ENCODE peak calls at places on chromosomes 11 and 22, in seven cellular contexts. Q is pancreas; P is right atrium auricular region; U is CD4-positive, CD25-positive, alpha-beta regulatory T cell; N is ovary; C is suprapubic skin; F is ascending aorta. G is an unnamed sample. For H3K36me3, the result is how much of the 10 kb centered on the place peaks cover.

GRCh38 chr11:122593473-122594420 is 61.8 kb upstream of the UBASH3B start:
- DNase-seq in Q (no peak), P (no peak), F (no peak), U (no peak), N (no peak), C (no peak), G (no peak)

GRCh38 chr22:34943830-34944229 is 122.1 kb upstream of the ISX start:
- DNase-seq in C (no peak), U (no peak), F (no peak), P (no peak), N (no peak), Q (no peak), G (no peak)

GRCh38 chr11:17405232-17406005 is 17.0 kb upstream of the KCNJ11 start:
- DNase-seq in C (no peak), Q (peak), N (no peak), U (no peak), P (peak), F (peak), G (no peak)

GRCh38 chr11:134331565-134332188 is at the start of gene GLB1L2:
- DNase-seq in C (no peak), F (peak), Q (peak), U (peak), P (no peak), N (peak), G (peak)

GRCh38 chr11:1041936-1042608 is 5.6 kb upstream of the MUC6 start:
- DNase-seq in F (no peak), Q (peak), N (no peak), U (no peak), C (no peak), P (no peak), G (no peak)

GRCh38 chr22:26558246-26558895 is 31.6 kb downstream of the TPST2 start:
- DNase-seq in N (no peak), Q (peak), C (no peak), P (no peak), U (no peak), F (no peak), G (no peak)

GRCh38 chr11:82874646-82875523 is 25.3 kb downstream of the PRCP start:
- DNase-seq in C (no peak), F (no peak), Q (no peak), U (no peak), N (no peak), P (no peak), G (no peak)

GRCh38 chr11:28517621-28518020 is 409.4 kb downstream of the METTL15 start:
- DNase-seq in P (no peak), N (no peak), U (no peak), C (no peak), F (no peak), Q (no peak), G (no peak)

GRCh38 chr11:403761-404431 is 9.9 kb downstream of the PKP3 start:
- DNase-seq in C (no peak), P (no peak), F (no peak), N (no peak), Q (no peak), U (no peak), G (no peak)

GRCh38 chr11:75384438-75385080 is 14.8 kb upstream of the RPS3 start:
- DNase-seq in C (no peak), U (peak), Q (peak), F (peak), P (peak), N (peak), G (peak)

GRCh38 chr11:69539416-69540117 is 58.1 kb downstream of the LINC01488 start:
- DNase-seq in N (no peak), F (peak), P (no peak), U (no peak), C (no peak), Q (peak), G (no peak)

GRCh38 chr11:34302046-34302921 is 55.5 kb downstream of the ABTB2 start:
- DNase-seq in F (no peak), C (no peak), Q (no peak), P (no peak), N (no peak), U (no peak), G (no peak)

GRCh38 chr11:34165786-34166557 is 60.5 kb downstream of the NAT10 start:
- DNase-seq in F (no peak), N (no peak), C (no peak), P (no peak), U (no peak), Q (no peak), G (no peak)

GRCh38 chr22:32830473-32830872 is 29.0 kb downstream of the TIMP3 start:
- DNase-seq in P (peak), Q (no peak), C (no peak), N (no peak), F (no peak), U (no peak), G (no peak)

GRCh38 chr22:37165940-37166674 is 16.4 kb upstream of the IL2RB start:
- DNase-seq in F (no peak), N (no peak), C (no peak), P (no peak), U (no peak), Q (no peak), G (no peak)

GRCh38 chr11:113193894-113194293 is 120.5 kb upstream of the TTC12 start:
- DNase-seq in Q (no peak), N (peak), C (no peak), P (peak), F (no peak), U (no peak), G (no peak)

GRCh38 chr11:28464252-28464867 is 356.2 kb downstream of the METTL15 start:
- DNase-seq in U (no peak), P (no peak), C (no peak), N (no peak), F (no peak), Q (no peak), G (no peak)

GRCh38 chr11:67396587-67397398 is 4.9 kb downstream of the PPP1CA start:
- DNase-seq in C (no peak), F (no peak), U (no peak), P (no peak), Q (no peak), N (no peak), G (no peak)

GRCh38 chr11:61609970-61610347 is 29.1 kb upstream of the SYT7 start:
- DNase-seq in Q (no peak), C (no peak), U (no peak), F (no peak), P (no peak), N (no peak), G (peak)

GRCh38 chr11:34243620-34244493 is 114.0 kb downstream of the ABTB2 start:
- DNase-seq in U (no peak), P (no peak), F (peak), Q (peak), C (no peak), N (no peak), G (peak)

GRCh38 chr11:108734956-108735559 is 70.2 kb downstream of the DDX10 start:
- DNase-seq in F (no peak), U (peak), Q (no peak), N (no peak), P (no peak), C (no peak), G (no peak)

GRCh38 chr11:13462928-13463778 is at the start of gene BTBD10:
- DNase-seq in P (peak), U (peak), F (peak), Q (peak), N (peak), C (peak), G (peak)

GRCh38 chr11:116837231-116838091 is at the start of gene APOA1:
- DNase-seq in N (peak), U (no peak), Q (no peak), C (no peak), F (no peak), P (no peak), G (no peak)

GRCh38 chr11:112294688-112295340 is 34.2 kb upstream of the PLET1 start:
- DNase-seq in U (no peak), N (no peak), Q (no peak), F (no peak), P (no peak), C (no peak), G (no peak)

GRCh38 chr22:50683994-50684371 is 11.4 kb downstream of the SHANK3 start:
- DNase-seq in P (no peak), Q (no peak), C (no peak), U (no peak), F (peak), N (no peak), G (no peak)
- H3K27ac ChIP-seq in P (no peak), Q (no peak), C (no peak), U (no peak), F (no peak), N (no peak), G (no peak)

DNA sequence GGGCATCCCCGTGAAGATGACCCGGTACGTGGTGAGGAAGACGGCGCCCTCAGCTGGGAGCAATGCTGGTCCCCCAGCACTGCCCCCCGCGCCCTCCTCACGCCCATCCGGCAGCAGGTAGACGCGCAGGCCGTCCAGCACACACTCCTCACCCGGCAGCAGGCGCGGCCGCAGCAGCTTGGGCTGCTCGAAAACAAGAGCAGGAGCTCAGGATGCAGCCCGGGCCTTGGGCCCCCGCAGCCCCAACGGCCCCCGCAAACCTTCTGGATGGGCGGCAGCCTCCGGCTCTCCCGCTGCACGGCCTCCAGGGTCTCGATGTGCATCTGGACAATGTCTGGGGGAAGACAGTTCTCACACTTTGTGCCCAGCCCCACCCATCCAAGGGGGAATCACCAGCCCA is 13.3 kb downstream of the SBF1 start:
- DNase-seq in C (no peak), N (no peak), U (no peak), Q (no peak), P (no peak), F (no peak), G (no peak)
- H3K36me3 ChIP-seq in C (half or more), N (under half), U (half or more), Q (under half), P (half or more), F (half or more), G (half or more)

GRCh38 chr11:65644837-65645236 is 6.9 kb downstream of the SIPA1 start:
- DNase-seq in F (no peak), C (no peak), U (no peak), P (no peak), N (no peak), Q (no peak), G (no peak)

GRCh38 chr11:65645710-65646109 is 7.8 kb downstream of the SIPA1 start:
- DNase-seq in F (no peak), N (no peak), U (no peak), C (no peak), Q (no peak), P (no peak), G (no peak)

GRCh38 chr11:65646921-65647701 is 9.2 kb downstream of the SIPA1 start:
- DNase-seq in Q (peak), C (no peak), F (no peak), U (no peak), N (peak), P (no peak), G (no peak)

GRCh38 chr11:65643971-65644370 is 6.1 kb downstream of the SIPA1 start:
- DNase-seq in F (no peak), N (no peak), C (no peak), Q (no peak), P (no peak), U (no peak), G (no peak)

GRCh38 chr11:65646288-65646734 is 8.4 kb downstream of the SIPA1 start:
- DNase-seq in U (no peak), N (no peak), F (no peak), C (no peak), P (no peak), Q (no peak), G (no peak)
- H3K4me3 ChIP-seq in U (no peak), N (no peak), F (no peak), C (peak), P (no peak), Q (no peak), G (no peak)

GRCh38 chr22:23179381-23180294 is 671 bp upstream of the BCR start:
- DNase-seq in F (peak), N (no peak), C (no peak), U (peak), Q (peak), P (no peak), G (no peak)
- H3K27ac ChIP-seq in F (peak), N (peak), C (peak), U (peak), Q (peak), P (peak), G (peak)

DNA sequence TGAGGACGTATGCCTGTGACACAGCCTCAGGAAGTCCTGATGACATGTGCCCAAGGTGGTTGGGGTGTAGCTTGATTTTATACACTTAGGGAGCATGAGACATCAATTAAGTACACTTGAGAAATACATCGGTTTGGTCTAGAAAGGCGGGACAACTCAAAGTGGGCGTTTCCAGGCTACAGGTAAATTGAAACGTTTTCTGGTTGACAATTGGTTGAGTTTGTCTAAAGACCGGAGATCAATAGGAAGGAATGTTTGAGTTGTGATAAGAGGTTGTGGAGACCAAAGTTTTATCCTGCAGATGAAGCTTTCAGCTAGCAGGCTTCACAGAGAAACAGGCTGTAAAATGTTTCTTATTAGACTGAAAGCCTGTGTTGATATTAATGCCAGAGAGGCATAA is 6.8 kb downstream of the APOL3 start:
- DNase-seq in U (no peak), N (no peak), Q (no peak), P (peak), F (no peak), C (no peak), G (no peak)
- H3K36me3 ChIP-seq in U (under half), N (under half), Q (under half), P (under half), F (under half), C (under half), G (under half)

DNA sequence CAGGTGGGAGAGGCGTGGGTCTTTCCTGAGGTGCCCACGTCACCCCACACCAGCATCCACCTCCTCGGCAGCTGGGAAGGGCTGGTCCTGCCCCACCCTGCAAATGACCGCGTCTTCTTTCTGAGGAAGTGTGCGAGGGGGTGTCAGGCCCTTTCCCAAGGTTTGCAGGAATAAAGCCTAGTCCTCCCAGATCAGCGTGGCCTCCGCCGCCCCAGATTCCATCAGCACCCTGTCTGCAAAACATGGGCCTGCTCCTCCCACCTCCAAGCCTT is 14.4 kb upstream of the SLC39A13 start:
- DNase-seq in U (no peak), N (no peak), C (no peak), Q (no peak), P (no peak), F (no peak), G (no peak)
- H3K4me3 ChIP-seq in U (no peak), N (no peak), C (no peak), Q (no peak), P (no peak), F (no peak), G (no peak)

GRCh38 chr11:125344846-125345705 is 151.0 kb downstream of the FEZ1 start:
- DNase-seq in P (no peak), U (no peak), F (no peak), Q (no peak), N (no peak), C (no peak), G (no peak)
- H3K27ac ChIP-seq in P (peak), U (no peak), F (peak), Q (no peak), N (peak), C (no peak), G (no peak)

GRCh38 chr22:24376002-24376401 is 51.4 kb upstream of the ADORA2A start:
- DNase-seq in F (no peak), Q (no peak), P (no peak), U (no peak), C (no peak), N (no peak), G (no peak)

GRCh38 chr22:24383061-24383460 is 44.3 kb upstream of the ADORA2A start:
- DNase-seq in U (no peak), F (no peak), N (no peak), Q (no peak), C (no peak), P (no peak), G (no peak)

GRCh38 chr22:24380220-24381218 is 46.9 kb upstream of the ADORA2A start:
- DNase-seq in Q (no peak), N (no peak), F (no peak), P (no peak), C (no peak), U (no peak), G (peak)

GRCh38 chr22:24376606-24377005 is 50.8 kb upstream of the ADORA2A start:
- DNase-seq in Q (no peak), U (no peak), F (no peak), C (no peak), P (no peak), N (no peak), G (no peak)

GRCh38 chr22:24379536-24379935 is 47.9 kb upstream of the ADORA2A start:
- DNase-seq in F (no peak), U (no peak), C (no peak), N (no peak), P (no peak), Q (no peak), G (no peak)
- H3K36me3 ChIP-seq in F (under half), U (under half), C (under half), N (under half), P (under half), Q (under half), G (under half)